ENCODE peak calls at places on chromosomes 4 and X, in five cellular contexts. P is mesendoderm, Y is mesenchymal stem cell, U is IMR-90, K is neuronal stem cell. C is an unnamed sample.
A peak's percentile ranks its signal among the peaks of the same experiment; 100 is the strongest.

GRCh38 chrX:149275836-149276235 is 229.3 kb downstream of the IDS start:
- DNase-seq in Y (no peak), P (peak; percentile 59), U (no peak), K (no peak), C (no peak)

GRCh38 chr4:110197421-110198398 is 705 bp downstream of the ELOVL6 start:
- DNase-seq in Y (peak; percentile 68), P (peak; percentile 81), K (no peak), U (peak; percentile 39), C (peak; percentile 39)

GRCh38 chrX:9842541-9842940 is 56.3 kb downstream of the SHROOM2 start:
- DNase-seq in K (peak; percentile 35), U (no peak), P (peak; percentile 73), Y (peak; percentile 27), C (peak; percentile 39)

GRCh38 chr4:111689214-111689613 is 456.0 kb upstream of the FAM241A start:
- DNase-seq in Y (peak; percentile 79), K (no peak), P (no peak), U (peak; percentile 14), C (no peak)

GRCh38 chr4:183314336-183314735 is 5.7 kb downstream of the CLDN22 start:
- DNase-seq in U (no peak), Y (no peak), K (no peak), P (no peak), C (no peak)

GRCh38 chr4:140721088-140721421 is 35.1 kb downstream of the TBC1D9 start:
- DNase-seq in U (no peak), K (no peak), Y (no peak), P (no peak), C (no peak)

GRCh38 chrX:129842510-129843208 is 1.0 kb downstream of the ZDHHC9 start:
- DNase-seq in Y (peak; percentile 61), U (peak; percentile 49), P (peak; percentile 33), K (no peak), C (no peak)

GRCh38 chrX:129701624-129702069 is 37.1 kb upstream of the XPNPEP2 start:
- DNase-seq in Y (no peak), K (no peak), U (peak; percentile 31), P (no peak), C (no peak)

GRCh38 chr4:3809028-3809427 is 42.8 kb downstream of the ADRA2C start:
- DNase-seq in U (no peak), P (no peak), Y (no peak), K (no peak), C (no peak)

GRCh38 chr4:105061720-105062119 is 85.0 kb upstream of the TET2 start:
- DNase-seq in K (no peak), P (no peak), U (no peak), Y (no peak), C (no peak)

GRCh38 chr4:84899616-84900015 is 66.9 kb downstream of the WDFY3 start:
- DNase-seq in P (no peak), K (no peak), U (no peak), Y (no peak), C (no peak)

GRCh38 chr4:88285235-88285505 is 809 bp upstream of the PPM1K start:
- DNase-seq in Y (no peak), P (no peak), U (no peak), K (no peak), C (no peak)

GRCh38 chr4:17068396-17068795 is 170.0 kb upstream of the LDB2 start:
- DNase-seq in Y (peak; percentile 51), P (no peak), K (no peak), U (peak; percentile 38), C (no peak)

GRCh38 chr4:119510750-119511149 is 117.9 kb downstream of the PDE5A start:
- DNase-seq in K (no peak), Y (no peak), U (peak; percentile 48), P (no peak), C (no peak)

GRCh38 chr4:120517966-120518365 is 404.6 kb downstream of the PRDM5 start:
- DNase-seq in Y (peak; percentile 85), U (peak; percentile 86), P (peak; percentile 65), K (no peak), C (peak; percentile 34)

GRCh38 chrX:63282077-63282476 is 69.1 kb downstream of the SPIN4 start:
- DNase-seq in P (peak; percentile 48), Y (no peak), K (no peak), U (no peak), C (no peak)

GRCh38 chr4:169117591-169118081 is 107.6 kb upstream of the CBR4 start:
- DNase-seq in P (no peak), Y (no peak), U (peak; percentile 95), K (no peak), C (no peak)

GRCh38 chr4:47068986-47069385 is 37.6 kb downstream of the GABRB1 start:
- DNase-seq in P (no peak), U (peak; percentile 31), K (no peak), Y (no peak), C (no peak)

GRCh38 chrX:10509397-10509796 is 111.0 kb downstream of the MID1 start:
- DNase-seq in K (no peak), Y (no peak), P (no peak), U (no peak), C (no peak)

GRCh38 chr4:177726111-177726510 is 283.9 kb upstream of the AGA start:
- DNase-seq in K (no peak), P (no peak), Y (peak; percentile 33), U (peak; percentile 36), C (no peak)

GRCh38 chrX:11137543-11138139 is 26.5 kb downstream of the HCCS start:
- DNase-seq in K (no peak), Y (peak; percentile 43), U (peak; percentile 52), P (peak; percentile 4), C (no peak)

GRCh38 chr4:139763668-139764067 is 98.0 kb downstream of the MGST2 start:
- DNase-seq in Y (peak; percentile 53), P (no peak), K (no peak), U (no peak), C (no peak)

GRCh38 chrX:11399481-11399880 is 106.3 kb downstream of the AMELX start:
- DNase-seq in P (no peak), Y (no peak), K (no peak), U (no peak), C (no peak)

GRCh38 chr4:40887690-40888089 is 137.9 kb downstream of the NSUN7 start:
- DNase-seq in Y (peak; percentile 89), U (peak; percentile 92), P (no peak), K (no peak), C (no peak)

GRCh38 chr4:99983289-99983943 is 33.3 kb upstream of the H2AZ1 start:
- DNase-seq in Y (no peak), U (no peak), K (no peak), P (no peak), C (no peak)

GRCh38 chr4:85861064-85861767 is 386.3 kb downstream of the ARHGAP24 start:
- DNase-seq in K (no peak), P (no peak), Y (peak; percentile 22), U (peak; percentile 15), C (no peak)

GRCh38 chr4:793941-794621 is 31.8 kb downstream of the CPLX1 start:
- DNase-seq in Y (no peak), U (peak; percentile 22), K (no peak), P (no peak), C (no peak)

GRCh38 chr4:794911-795725 is 30.8 kb downstream of the CPLX1 start:
- DNase-seq in P (no peak), U (no peak), Y (no peak), K (no peak), C (no peak)

GRCh38 chr4:791866-792630 is 33.9 kb downstream of the CPLX1 start:
- DNase-seq in K (no peak), U (no peak), P (peak; percentile 44), Y (no peak), C (peak; percentile 71)

GRCh38 chr4:792729-793108 is 33.2 kb downstream of the CPLX1 start:
- DNase-seq in U (no peak), Y (no peak), K (no peak), P (no peak), C (no peak)

DNA sequence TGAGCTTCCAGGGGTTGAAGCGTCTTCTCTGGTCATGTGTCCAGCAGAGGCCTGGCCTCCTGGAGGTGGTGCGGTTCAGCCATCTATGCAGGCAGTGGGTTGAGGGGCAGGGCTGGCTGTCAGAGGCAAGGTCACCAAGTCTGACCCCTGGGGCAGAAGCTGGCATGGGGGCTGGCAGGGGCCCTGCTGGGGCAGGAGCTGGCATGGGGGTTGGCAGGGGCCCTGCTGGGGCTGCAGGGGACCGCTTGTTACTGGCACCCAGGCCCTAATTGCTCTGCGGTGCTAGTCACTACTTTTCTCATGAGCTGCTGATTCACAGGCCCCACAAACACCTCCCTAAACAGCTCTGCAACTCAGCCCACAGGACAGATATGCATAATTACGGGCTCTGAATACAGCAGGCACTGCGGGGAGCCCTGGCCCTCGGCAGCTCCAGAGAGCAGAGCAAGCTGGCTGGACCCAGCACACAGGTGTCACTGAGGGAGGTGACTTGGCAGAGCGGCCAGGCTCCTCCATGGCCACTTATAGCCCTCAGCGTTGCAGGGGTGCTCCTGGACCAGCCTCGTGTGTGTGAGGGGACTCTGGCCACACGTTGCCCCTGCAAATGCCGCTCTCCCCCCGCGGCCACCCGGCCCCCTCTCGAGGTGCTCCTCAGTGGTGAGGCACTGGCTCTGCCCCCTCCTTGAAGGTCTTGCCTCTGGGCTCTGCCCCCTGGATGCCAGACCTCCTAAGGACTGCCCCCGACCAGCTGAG is 32.6 kb downstream of the CPLX1 start:
- DNase-seq in P (peak; percentile 26), U (no peak), K (no peak), Y (no peak), C (no peak)
- H2BK5ac ChIP-seq in P (no peak overlapping the region), U (no peak overlapping the region), K (no peak overlapping the region), Y (no peak overlapping the region), C (no peak overlapping the region)

GRCh38 chr4:7711330-7711963 is 228.2 kb downstream of the AFAP1 start:
- DNase-seq in P (no peak), U (no peak), Y (no peak), K (no peak), C (no peak)
- H3K9ac ChIP-seq in P (no peak overlapping the region), U (no peak overlapping the region), Y (no peak overlapping the region), K (peak overlapping the region; percentile 54), C (no peak overlapping the region)

GRCh38 chr4:32985256-32985655 is 2265.1 kb downstream of the PCDH7 start:
- DNase-seq in U (no peak), K (no peak), Y (peak; percentile 48), P (peak; percentile 41), C (no peak)

GRCh38 chr4:32987111-32987510 is 2266.9 kb downstream of the PCDH7 start:
- DNase-seq in P (no peak), U (no peak), Y (peak; percentile 15), K (no peak), C (no peak)

GRCh38 chr4:32991663-32992062 is 2271.5 kb downstream of the PCDH7 start:
- DNase-seq in P (no peak), Y (no peak), K (no peak), U (no peak), C (no peak)

GRCh38 chr4:32986236-32986635 is 2266.1 kb downstream of the PCDH7 start:
- DNase-seq in P (no peak), Y (peak; percentile 50), K (no peak), U (no peak), C (no peak)
- H2BK5ac ChIP-seq in P (no peak overlapping the region), Y (no peak overlapping the region), K (no peak overlapping the region), U (no peak overlapping the region), C (no peak overlapping the region)

GRCh38 chr4:147985376-147985775 is 253.5 kb downstream of the ARHGAP10 start:
- DNase-seq in P (no peak), U (no peak), K (no peak), Y (no peak), C (no peak)

GRCh38 chr4:147976341-147976928 is 244.5 kb downstream of the ARHGAP10 start:
- DNase-seq in Y (no peak), U (no peak), K (no peak), P (no peak), C (no peak)

GRCh38 chr4:147984065-147984777 is 252.3 kb downstream of the ARHGAP10 start:
- DNase-seq in Y (peak; percentile 69), U (peak; percentile 54), P (peak; percentile 90), K (peak; percentile 51), C (peak; percentile 83)

GRCh38 chr4:147984778-147985138 is 252.9 kb downstream of the ARHGAP10 start:
- DNase-seq in K (no peak), Y (no peak), U (no peak), P (no peak), C (no peak)

GRCh38 chr4:147981305-147981704 is 249.4 kb downstream of the ARHGAP10 start:
- DNase-seq in Y (no peak), U (peak; percentile 83), K (no peak), P (no peak), C (no peak)
- H3K9ac ChIP-seq in Y (peak overlapping the region; percentile 21), U (no peak overlapping the region), K (no peak overlapping the region), P (no peak overlapping the region), C (no peak overlapping the region)